ENCODE peak calls at places on chromosomes 2 and 18, in ten cellular contexts. One of them, this sample, is unnamed.

GRCh38 chr18:48153641-48154481 is 223.4 kb upstream of the SMAD2 start:
- DNase-seq in body of pancreas: no peak
- DNase-seq in endothelial cell: no peak
- DNase-seq in neural progenitor cell: no peak
- DNase-seq in fibroblast of lung: peak; percentile 71
- DNase-seq in neural crest cell: no peak
- DNase-seq in left ventricle myocardium inferior: no peak
- DNase-seq in uterus: no peak
- DNase-seq in heart right ventricle: no peak
- DNase-seq in activated CD8-positive, alpha-beta T cell treated with anti-CD3 and anti-CD28 coated beads for 36 hours: no peak
- DNase-seq in this sample: no peak

GRCh38 chr2:167430447-167430846 is 542.2 kb downstream of the XIRP2 start:
- DNase-seq in body of pancreas: no peak
- DNase-seq in endothelial cell: no peak
- DNase-seq in neural progenitor cell: no peak
- DNase-seq in fibroblast of lung: no peak
- DNase-seq in neural crest cell: no peak
- DNase-seq in left ventricle myocardium inferior: no peak
- DNase-seq in uterus: no peak
- DNase-seq in heart right ventricle: no peak
- DNase-seq in activated CD8-positive, alpha-beta T cell treated with anti-CD3 and anti-CD28 coated beads for 36 hours: no peak
- DNase-seq in this sample: no peak

GRCh38 chr2:51706220-51706619 is 674.3 kb upstream of the NRXN1 start:
- DNase-seq in body of pancreas: no peak
- DNase-seq in endothelial cell: no peak
- DNase-seq in neural progenitor cell: no peak
- DNase-seq in fibroblast of lung: no peak
- DNase-seq in neural crest cell: no peak
- DNase-seq in left ventricle myocardium inferior: no peak
- DNase-seq in uterus: no peak
- DNase-seq in heart right ventricle: no peak
- DNase-seq in activated CD8-positive, alpha-beta T cell treated with anti-CD3 and anti-CD28 coated beads for 36 hours: no peak
- DNase-seq in this sample: no peak

GRCh38 chr2:23484163-23484740 is 99.3 kb downstream of the KLHL29 start:
- DNase-seq in body of pancreas: no peak
- DNase-seq in endothelial cell: no peak
- DNase-seq in neural progenitor cell: no peak
- DNase-seq in fibroblast of lung: no peak
- DNase-seq in neural crest cell: no peak
- DNase-seq in left ventricle myocardium inferior: no peak
- DNase-seq in uterus: no peak
- DNase-seq in heart right ventricle: no peak
- DNase-seq in activated CD8-positive, alpha-beta T cell treated with anti-CD3 and anti-CD28 coated beads for 36 hours: no peak
- DNase-seq in this sample: no peak

GRCh38 chr2:25025996-25026530 is 15.8 kb upstream of the EFR3B start:
- DNase-seq in body of pancreas: no peak
- DNase-seq in endothelial cell: no peak
- DNase-seq in neural progenitor cell: no peak
- DNase-seq in fibroblast of lung: no peak
- DNase-seq in neural crest cell: no peak
- DNase-seq in left ventricle myocardium inferior: no peak
- DNase-seq in uterus: no peak
- DNase-seq in heart right ventricle: no peak
- DNase-seq in activated CD8-positive, alpha-beta T cell treated with anti-CD3 and anti-CD28 coated beads for 36 hours: no peak
- DNase-seq in this sample: no peak

GRCh38 chr2:147547425-147547824 is 297.4 kb upstream of the ACVR2A start:
- DNase-seq in body of pancreas: no peak
- DNase-seq in endothelial cell: no peak
- DNase-seq in neural progenitor cell: no peak
- DNase-seq in fibroblast of lung: peak; percentile 78
- DNase-seq in neural crest cell: no peak
- DNase-seq in left ventricle myocardium inferior: no peak
- DNase-seq in uterus: no peak
- DNase-seq in heart right ventricle: no peak
- DNase-seq in activated CD8-positive, alpha-beta T cell treated with anti-CD3 and anti-CD28 coated beads for 36 hours: no peak
- DNase-seq in this sample: no peak

GRCh38 chr18:12079504-12080237 is 14.0 kb upstream of the ANKRD62 start:
- DNase-seq in body of pancreas: no peak
- DNase-seq in endothelial cell: no peak
- DNase-seq in neural progenitor cell: no peak
- DNase-seq in fibroblast of lung: peak; percentile 86
- DNase-seq in neural crest cell: no peak
- DNase-seq in left ventricle myocardium inferior: no peak
- DNase-seq in uterus: no peak
- DNase-seq in heart right ventricle: peak; percentile 21
- DNase-seq in activated CD8-positive, alpha-beta T cell treated with anti-CD3 and anti-CD28 coated beads for 36 hours: no peak
- DNase-seq in this sample: no peak

GRCh38 chr2:168059758-168060157 is 187.6 kb downstream of the STK39 start:
- DNase-seq in body of pancreas: no peak
- DNase-seq in endothelial cell: no peak
- DNase-seq in neural progenitor cell: no peak
- DNase-seq in fibroblast of lung: no peak
- DNase-seq in neural crest cell: no peak
- DNase-seq in left ventricle myocardium inferior: no peak
- DNase-seq in uterus: no peak
- DNase-seq in heart right ventricle: no peak
- DNase-seq in activated CD8-positive, alpha-beta T cell treated with anti-CD3 and anti-CD28 coated beads for 36 hours: no peak
- DNase-seq in this sample: no peak

GRCh38 chr2:39913648-39914456 is 134.8 kb upstream of the THUMPD2 start:
- DNase-seq in body of pancreas: no peak
- DNase-seq in endothelial cell: peak; percentile 10
- DNase-seq in neural progenitor cell: peak; percentile 62
- DNase-seq in fibroblast of lung: peak; percentile 73
- DNase-seq in neural crest cell: no peak
- DNase-seq in left ventricle myocardium inferior: no peak
- DNase-seq in uterus: no peak
- DNase-seq in heart right ventricle: no peak
- DNase-seq in activated CD8-positive, alpha-beta T cell treated with anti-CD3 and anti-CD28 coated beads for 36 hours: no peak
- DNase-seq in this sample: no peak

GRCh38 chr18:74806700-74807416 is 209.2 kb downstream of the ZNF407 start:
- DNase-seq in body of pancreas: no peak
- DNase-seq in endothelial cell: no peak
- DNase-seq in neural progenitor cell: no peak
- DNase-seq in fibroblast of lung: peak; percentile 93
- DNase-seq in neural crest cell: no peak
- DNase-seq in left ventricle myocardium inferior: no peak
- DNase-seq in uterus: no peak
- DNase-seq in heart right ventricle: no peak
- DNase-seq in activated CD8-positive, alpha-beta T cell treated with anti-CD3 and anti-CD28 coated beads for 36 hours: no peak
- DNase-seq in this sample: no peak

GRCh38 chr2:233679176-233679575 is 2.5 kb upstream of the UGT1A7 start:
- DNase-seq in body of pancreas: no peak
- DNase-seq in endothelial cell: no peak
- DNase-seq in neural progenitor cell: no peak
- DNase-seq in fibroblast of lung: no peak
- DNase-seq in neural crest cell: no peak
- DNase-seq in left ventricle myocardium inferior: no peak
- DNase-seq in uterus: no peak
- DNase-seq in heart right ventricle: no peak
- DNase-seq in activated CD8-positive, alpha-beta T cell treated with anti-CD3 and anti-CD28 coated beads for 36 hours: no peak
- DNase-seq in this sample: no peak

GRCh38 chr2:78775291-78775690 is 250.2 kb upstream of the REG3G start:
- DNase-seq in body of pancreas: no peak
- DNase-seq in endothelial cell: no peak
- DNase-seq in neural progenitor cell: no peak
- DNase-seq in fibroblast of lung: no peak
- DNase-seq in neural crest cell: no peak
- DNase-seq in left ventricle myocardium inferior: no peak
- DNase-seq in uterus: no peak
- DNase-seq in heart right ventricle: no peak
- DNase-seq in activated CD8-positive, alpha-beta T cell treated with anti-CD3 and anti-CD28 coated beads for 36 hours: no peak
- DNase-seq in this sample: no peak

GRCh38 chr2:100494712-100495111 is 24.4 kb downstream of the NMS start:
- DNase-seq in body of pancreas: no peak
- DNase-seq in endothelial cell: no peak
- DNase-seq in neural progenitor cell: no peak
- DNase-seq in fibroblast of lung: no peak
- DNase-seq in neural crest cell: no peak
- DNase-seq in left ventricle myocardium inferior: no peak
- DNase-seq in uterus: no peak
- DNase-seq in heart right ventricle: no peak
- DNase-seq in activated CD8-positive, alpha-beta T cell treated with anti-CD3 and anti-CD28 coated beads for 36 hours: no peak
- DNase-seq in this sample: no peak

GRCh38 chr2:148936857-148937450 is 61.9 kb downstream of the KIF5C start:
- DNase-seq in body of pancreas: no peak
- DNase-seq in endothelial cell: no peak
- DNase-seq in neural progenitor cell: no peak
- DNase-seq in fibroblast of lung: no peak
- DNase-seq in neural crest cell: no peak
- DNase-seq in left ventricle myocardium inferior: no peak
- DNase-seq in uterus: no peak
- DNase-seq in heart right ventricle: no peak
- DNase-seq in activated CD8-positive, alpha-beta T cell treated with anti-CD3 and anti-CD28 coated beads for 36 hours: no peak
- DNase-seq in this sample: no peak

GRCh38 chr2:239162141-239162821 is 238.5 kb downstream of the HDAC4 start:
- DNase-seq in body of pancreas: no peak
- DNase-seq in endothelial cell: no peak
- DNase-seq in neural progenitor cell: no peak
- DNase-seq in fibroblast of lung: no peak
- DNase-seq in neural crest cell: no peak
- DNase-seq in left ventricle myocardium inferior: peak; percentile 9
- DNase-seq in uterus: peak; percentile 11
- DNase-seq in heart right ventricle: no peak
- DNase-seq in activated CD8-positive, alpha-beta T cell treated with anti-CD3 and anti-CD28 coated beads for 36 hours: no peak
- DNase-seq in this sample: no peak

DNA sequence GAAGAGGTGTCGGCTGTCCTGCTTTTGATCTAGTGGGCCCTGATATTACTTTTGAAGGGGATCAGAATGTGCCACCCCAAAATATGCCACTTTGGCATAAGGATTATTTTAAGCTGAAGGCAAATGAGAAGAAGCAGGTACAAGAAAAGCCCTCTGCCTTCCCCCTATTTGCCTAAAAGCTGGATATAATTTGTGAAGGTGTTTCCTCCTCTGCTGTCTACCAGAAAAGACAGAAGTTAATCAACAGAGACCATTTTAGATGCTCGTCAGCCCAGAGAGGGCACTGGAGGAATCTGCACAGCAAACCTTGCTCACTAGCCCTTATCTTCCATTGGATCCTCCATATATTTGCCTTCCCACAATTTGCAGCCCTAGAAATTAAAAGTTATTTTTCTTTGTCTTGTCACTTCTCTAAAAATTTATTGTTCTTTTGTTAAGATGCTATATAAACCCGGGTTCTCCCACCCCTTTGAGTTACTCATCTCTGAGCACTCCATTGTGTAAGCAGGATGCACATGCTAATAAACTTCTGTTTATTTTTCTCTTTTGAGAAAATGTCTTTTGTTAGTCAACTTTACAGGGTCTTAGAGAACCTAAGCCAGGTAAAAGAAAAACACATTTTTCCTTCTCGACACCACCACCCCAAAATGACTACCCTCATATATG is 163.2 kb upstream of the SLC1A4 start:
- DNase-seq in body of pancreas: no peak
- DNase-seq in endothelial cell: no peak
- DNase-seq in neural progenitor cell: no peak
- DNase-seq in fibroblast of lung: no peak
- DNase-seq in neural crest cell: no peak
- DNase-seq in left ventricle myocardium inferior: no peak
- DNase-seq in uterus: no peak
- DNase-seq in heart right ventricle: no peak
- DNase-seq in activated CD8-positive, alpha-beta T cell treated with anti-CD3 and anti-CD28 coated beads for 36 hours: no peak
- DNase-seq in this sample: no peak
- TF ChIP-seq CTCF in body of pancreas: no peak
- TF ChIP-seq CTCF in endothelial cell: no peak
- TF ChIP-seq CTCF in neural progenitor cell: no peak
- TF ChIP-seq CTCF in fibroblast of lung: no peak
- TF ChIP-seq CTCF in neural crest cell: no peak
- TF ChIP-seq CTCF in left ventricle myocardium inferior: no peak
- TF ChIP-seq CTCF in uterus: no peak
- TF ChIP-seq CTCF in heart right ventricle: no peak
- TF ChIP-seq CTCF in activated CD8-positive, alpha-beta T cell treated with anti-CD3 and anti-CD28 coated beads for 36 hours: no peak
- TF ChIP-seq CTCF in this sample: no peak

GRCh38 chr2:157793053-157793612 is 83.0 kb downstream of the ACVR1 start:
- DNase-seq in body of pancreas: no peak
- DNase-seq in endothelial cell: no peak
- DNase-seq in neural progenitor cell: no peak
- DNase-seq in fibroblast of lung: no peak
- DNase-seq in neural crest cell: no peak
- DNase-seq in left ventricle myocardium inferior: no peak
- DNase-seq in uterus: no peak
- DNase-seq in heart right ventricle: no peak
- DNase-seq in activated CD8-positive, alpha-beta T cell treated with anti-CD3 and anti-CD28 coated beads for 36 hours: no peak
- DNase-seq in this sample: no peak
- TF ChIP-seq CTCF in body of pancreas: peak; percentile 9
- TF ChIP-seq CTCF in endothelial cell: peak; percentile 53
- TF ChIP-seq CTCF in neural progenitor cell: peak; percentile 47
- TF ChIP-seq CTCF in fibroblast of lung: peak; percentile 48
- TF ChIP-seq CTCF in neural crest cell: peak; percentile 52
- TF ChIP-seq CTCF in left ventricle myocardium inferior: no peak
- TF ChIP-seq CTCF in uterus: no peak
- TF ChIP-seq CTCF in heart right ventricle: peak; percentile 9
- TF ChIP-seq CTCF in activated CD8-positive, alpha-beta T cell treated with anti-CD3 and anti-CD28 coated beads for 36 hours: peak; percentile 31
- TF ChIP-seq CTCF in this sample: peak; percentile 43

DNA sequence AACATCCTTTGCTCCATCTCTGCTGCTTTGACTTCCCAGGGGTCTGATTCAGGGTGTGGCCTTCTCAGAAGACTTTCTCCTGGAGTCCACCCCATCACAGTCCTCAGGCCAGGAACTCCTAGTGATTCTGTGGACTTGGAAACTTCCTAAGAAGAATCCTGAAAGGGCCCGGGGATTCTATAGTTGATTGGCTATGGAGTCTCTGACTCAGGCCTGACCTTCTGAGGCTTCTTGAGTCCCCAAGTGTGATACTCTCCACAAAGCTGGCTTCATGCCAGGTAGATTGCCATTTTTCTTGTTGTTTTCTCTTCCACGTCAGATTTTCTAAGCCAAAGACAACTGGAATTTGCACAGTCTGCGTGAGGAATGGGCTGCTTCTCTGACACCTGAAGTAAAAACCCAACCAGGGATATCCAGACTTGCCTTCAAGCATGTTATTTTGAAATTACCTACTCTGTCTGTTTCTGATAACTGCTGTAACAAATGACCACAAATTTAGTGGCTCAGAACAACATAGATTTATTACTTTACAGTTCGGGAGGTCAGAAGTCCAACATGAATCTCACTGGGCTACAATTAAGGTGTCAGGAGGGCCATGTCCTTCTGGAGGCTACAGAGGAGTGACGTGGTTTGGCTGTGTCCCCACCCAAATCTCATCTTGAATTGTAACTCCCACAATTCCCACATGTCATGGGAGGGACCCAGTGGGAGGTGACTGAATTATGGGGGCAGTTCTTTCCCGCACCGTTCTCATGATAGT is 69.3 kb downstream of the ALPK2 start:
- DNase-seq in body of pancreas: no peak
- DNase-seq in endothelial cell: no peak
- DNase-seq in neural progenitor cell: no peak
- DNase-seq in fibroblast of lung: peak; percentile 45
- DNase-seq in neural crest cell: no peak
- DNase-seq in left ventricle myocardium inferior: no peak
- DNase-seq in uterus: no peak
- DNase-seq in heart right ventricle: no peak
- DNase-seq in activated CD8-positive, alpha-beta T cell treated with anti-CD3 and anti-CD28 coated beads for 36 hours: no peak
- DNase-seq in this sample: no peak
- TF ChIP-seq CTCF in body of pancreas: no peak
- TF ChIP-seq CTCF in endothelial cell: no peak
- TF ChIP-seq CTCF in neural progenitor cell: no peak
- TF ChIP-seq CTCF in fibroblast of lung: no peak
- TF ChIP-seq CTCF in neural crest cell: no peak
- TF ChIP-seq CTCF in left ventricle myocardium inferior: no peak
- TF ChIP-seq CTCF in uterus: no peak
- TF ChIP-seq CTCF in heart right ventricle: no peak
- TF ChIP-seq CTCF in activated CD8-positive, alpha-beta T cell treated with anti-CD3 and anti-CD28 coated beads for 36 hours: no peak
- TF ChIP-seq CTCF in this sample: no peak

GRCh38 chr2:174035981-174036742 is 71.0 kb upstream of the SP3 start:
- DNase-seq in body of pancreas: no peak
- DNase-seq in endothelial cell: no peak
- DNase-seq in neural progenitor cell: no peak
- DNase-seq in fibroblast of lung: peak; percentile 55
- DNase-seq in neural crest cell: no peak
- DNase-seq in left ventricle myocardium inferior: no peak
- DNase-seq in uterus: no peak
- DNase-seq in heart right ventricle: peak; percentile 34
- DNase-seq in activated CD8-positive, alpha-beta T cell treated with anti-CD3 and anti-CD28 coated beads for 36 hours: no peak
- DNase-seq in this sample: no peak
- TF ChIP-seq CTCF in body of pancreas: no peak
- TF ChIP-seq CTCF in endothelial cell: peak; percentile 34
- TF ChIP-seq CTCF in neural progenitor cell: peak; percentile 41
- TF ChIP-seq CTCF in fibroblast of lung: peak; percentile 36
- TF ChIP-seq CTCF in neural crest cell: peak; percentile 30
- TF ChIP-seq CTCF in left ventricle myocardium inferior: peak; percentile 40
- TF ChIP-seq CTCF in uterus: no peak
- TF ChIP-seq CTCF in heart right ventricle: peak; percentile 36
- TF ChIP-seq CTCF in activated CD8-positive, alpha-beta T cell treated with anti-CD3 and anti-CD28 coated beads for 36 hours: no peak
- TF ChIP-seq CTCF in this sample: peak; percentile 34